ENCODE peak calls at places on chromosomes 7 and 10, in six cellular contexts. X is K562, G is ovary, E is HepG2, A is transverse colon, N is stomach. T is an unnamed sample.

GRCh38 chr7:93203496-93203895 is 22.8 kb downstream of the HEPACAM2 start:
- DNase-seq in A (peak; percentile 37), G (no peak), N (no peak), X (no peak), E (no peak), T (no peak)

GRCh38 chr10:89648074-89648473 is 3.0 kb upstream of the PANK1 start:
- DNase-seq in A (no peak), E (no peak), X (no peak), G (no peak), N (no peak), T (no peak)

GRCh38 chr10:127148933-127149220 is 47.5 kb downstream of the INSYN2A start:
- DNase-seq in N (no peak), G (no peak), X (no peak), A (no peak), E (no peak), T (no peak)

GRCh38 chr7:6658618-6659345 is 21.7 kb downstream of the ZNF316 start:
- DNase-seq in X (no peak), A (no peak), G (no peak), E (no peak), N (no peak), T (no peak)

GRCh38 chr10:10727812-10728211 is 289.9 kb upstream of the CELF2 start:
- DNase-seq in E (no peak), N (no peak), X (no peak), A (no peak), G (no peak), T (no peak)

GRCh38 chr7:107890493-107890961 is 456 bp upstream of the DLD start:
- DNase-seq in N (no peak), A (no peak), G (no peak), E (no peak), X (no peak), T (no peak)

GRCh38 chr10:48274636-48275035 is at the start of gene FRMPD2:
- DNase-seq in G (no peak), X (no peak), A (no peak), E (no peak), N (no peak), T (no peak)

GRCh38 chr10:86632009-86632800 is 22.1 kb upstream of the OPN4 start:
- DNase-seq in X (no peak), N (peak; percentile 51), E (no peak), G (peak; percentile 44), A (peak; percentile 28), T (no peak)

GRCh38 chr7:158646766-158647474 is 57.7 kb downstream of the NCAPG2 start:
- DNase-seq in N (no peak), E (peak; percentile 39), A (peak; percentile 17), X (peak; percentile 57), G (no peak), T (no peak)

GRCh38 chr10:12628964-12629766 is 279.8 kb downstream of the CAMK1D start:
- DNase-seq in X (no peak), N (no peak), A (peak; percentile 51), G (no peak), E (no peak), T (no peak)

GRCh38 chr10:132149917-132150316 is 36.8 kb upstream of the DPYSL4 start:
- DNase-seq in E (no peak), G (peak; percentile 14), N (no peak), A (no peak), X (no peak), T (no peak)

GRCh38 chr7:318476-319266 is 28.7 kb downstream of the FOXL3 start:
- DNase-seq in E (peak; percentile 88), X (no peak), G (no peak), N (peak; percentile 82), A (peak; percentile 61), T (no peak)

GRCh38 chr10:127384532-127384931 is 164.6 kb upstream of the NPS start:
- DNase-seq in A (no peak), X (no peak), N (no peak), G (no peak), E (no peak), T (no peak)

GRCh38 chr10:116721991-116722392 is 20.4 kb downstream of the HSPA12A start:
- DNase-seq in A (no peak), X (no peak), E (no peak), G (no peak), N (no peak), T (peak; percentile 34)

GRCh38 chr10:43879742-43880141 is 231.1 kb upstream of the ZNF32 start:
- DNase-seq in E (no peak), X (no peak), A (no peak), N (no peak), G (no peak), T (no peak)

GRCh38 chr7:21128418-21128817 is 299.5 kb upstream of the SP4 start:
- DNase-seq in N (no peak), A (no peak), G (no peak), X (no peak), E (no peak), T (no peak)
- TF ChIP-seq EP300 in N (no peak), A (no peak), G (no peak), X (no peak), E (no peak), T (no peak)

DNA sequence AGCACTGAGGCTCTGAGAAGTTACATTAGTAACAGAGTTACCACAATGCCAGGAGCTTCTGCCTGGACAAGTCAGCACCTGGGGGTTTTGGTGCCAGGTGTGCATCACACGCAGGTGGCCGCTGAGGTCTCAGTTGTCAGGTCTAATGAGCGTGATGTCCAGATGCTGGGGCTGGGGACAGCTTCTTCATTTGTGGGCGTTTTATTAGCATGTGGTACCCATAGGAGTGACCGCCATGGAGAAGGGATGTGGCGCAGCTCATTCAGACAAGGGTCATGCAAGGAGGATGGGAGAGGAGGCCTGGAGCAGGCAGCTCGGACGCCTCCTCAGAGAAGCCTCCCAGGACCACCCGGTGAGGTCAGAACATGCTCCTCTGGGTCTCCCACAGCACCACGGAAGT is 27.8 kb downstream of the FAM241B start:
- DNase-seq in N (no peak), X (no peak), E (no peak), G (no peak), A (no peak), T (no peak)
- H3K27me3 ChIP-seq in N (peaks cover 62% of the 10 kb centered on the region), X (peaks cover 75% of the 10 kb centered on the region), E (no peaks in the 10 kb centered on the region), G (no peaks in the 10 kb centered on the region), A (peaks cover 16% of the 10 kb centered on the region), T (peaks cover 23% of the 10 kb centered on the region)

DNA sequence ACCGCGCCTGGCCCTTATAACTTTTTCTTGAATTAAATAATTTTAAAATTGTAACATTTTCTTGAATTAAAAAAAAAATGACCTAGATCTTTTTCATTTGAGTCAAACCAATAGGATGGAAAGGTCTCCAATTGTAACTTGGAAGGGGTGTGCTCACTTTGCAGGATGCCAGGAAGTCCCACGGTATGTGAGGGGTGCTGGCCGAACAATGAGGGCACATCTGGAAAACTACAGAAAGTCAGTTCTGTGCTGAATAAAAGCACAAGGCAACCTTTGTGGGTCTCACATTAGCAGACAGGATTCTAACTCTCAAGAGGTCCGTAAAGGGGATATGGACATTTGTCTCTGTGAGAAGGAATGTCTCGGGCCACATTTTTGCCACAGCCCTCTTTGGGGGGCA is 52.8 kb upstream of the PDLIM1 start:
- DNase-seq in X (no peak), E (no peak), G (no peak), N (no peak), A (no peak), T (no peak)
- H3K36me3 ChIP-seq in X (no peaks in the 10 kb centered on the region), E (peaks cover 7% of the 10 kb centered on the region), G (no peaks in the 10 kb centered on the region), N (peaks cover 86% of the 10 kb centered on the region), A (no peaks in the 10 kb centered on the region), T (peaks cover 10% of the 10 kb centered on the region)

DNA sequence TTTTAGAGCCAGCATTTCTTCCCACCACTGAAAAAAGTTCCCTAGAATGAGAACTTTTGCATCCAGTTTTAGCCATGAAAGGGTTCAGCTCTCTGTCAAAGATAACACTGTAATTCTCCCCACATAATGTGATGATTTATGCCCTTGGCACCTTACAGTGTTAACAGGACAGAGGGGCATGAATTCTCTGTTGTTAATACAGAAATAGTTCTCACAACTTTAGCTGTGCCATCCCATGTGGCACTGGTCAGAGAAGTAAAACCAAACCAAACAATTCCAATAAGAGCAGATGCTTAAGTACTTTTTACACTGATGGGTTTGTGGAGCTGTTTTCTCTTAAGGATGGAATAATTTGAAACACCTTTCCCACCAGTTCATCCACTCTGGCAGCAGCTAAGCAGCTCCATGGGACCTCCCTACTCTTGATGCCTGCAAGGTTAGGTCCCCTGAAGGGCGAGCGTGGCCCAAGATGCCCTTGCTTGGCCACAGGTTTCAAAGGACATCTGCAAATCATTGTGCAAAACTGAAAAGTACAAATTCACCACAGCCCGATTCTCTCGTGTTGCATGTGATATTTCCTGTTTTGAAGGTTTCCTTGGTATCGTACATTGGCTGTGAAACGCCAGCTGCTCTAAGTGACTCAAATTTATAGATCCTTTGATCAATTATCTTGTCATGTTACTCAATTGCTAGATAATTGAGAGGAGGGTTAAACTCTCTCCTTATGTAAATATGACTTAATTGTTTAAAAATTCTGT is 82.5 kb upstream of the CREB5 start:
- DNase-seq in E (no peak), A (peak; percentile 21), X (no peak), G (no peak), N (no peak), T (no peak)
- TF ChIP-seq EP300 in E (no peak), A (no peak), X (no peak), G (no peak), N (no peak), T (no peak)

GRCh38 chr7:45578467-45578866 is 4.3 kb downstream of the ADCY1 start:
- DNase-seq in N (no peak), G (no peak), A (no peak), E (no peak), X (no peak), T (peak; percentile 34)

GRCh38 chr7:45578022-45578421 is 3.9 kb downstream of the ADCY1 start:
- DNase-seq in X (no peak), N (no peak), G (no peak), E (no peak), A (no peak), T (no peak)

GRCh38 chr7:45574521-45575500 is 643 bp downstream of the ADCY1 start:
- DNase-seq in A (no peak), G (no peak), N (peak; percentile 29), E (peak; percentile 35), X (no peak), T (peak; percentile 79)

GRCh38 chr7:45575501-45576248 is 1.5 kb downstream of the ADCY1 start:
- DNase-seq in A (no peak), X (no peak), N (no peak), E (no peak), G (no peak), T (peak; percentile 75)

GRCh38 chr7:45576249-45576929 is 2.2 kb downstream of the ADCY1 start:
- DNase-seq in E (no peak), G (no peak), N (no peak), X (no peak), A (no peak), T (no peak)
- H3K27me3 ChIP-seq in E (peaks cover 12% of the 10 kb centered on the region), G (no peaks in the 10 kb centered on the region), N (peaks cover 65% of the 10 kb centered on the region), X (peaks cover 42% of the 10 kb centered on the region), A (peaks cover 58% of the 10 kb centered on the region), T (peaks cover 60% of the 10 kb centered on the region)